ENCODE peak calls at places on chromosome 17, in five cellular contexts. U, T, F, G and O are unnamed samples.

GRCh38 chr17:18910881-18911280 is 41.1 kb upstream of the SLC5A10 start:
- DNase-seq in U (no peak), T (peak; percentile 53), F (no peak), G (no peak), O (no peak)

GRCh38 chr17:34139996-34140395 is 115.1 kb upstream of the CCL2 start:
- DNase-seq in U (no peak), T (no peak), F (no peak), G (no peak), O (no peak)

GRCh38 chr17:6474906-6475305 is 30.7 kb downstream of the PIMREG start:
- DNase-seq in U (no peak), T (no peak), F (no peak), G (no peak), O (no peak)

GRCh38 chr17:30253316-30253715 is 17.8 kb upstream of the SLC6A4 start:
- DNase-seq in U (no peak), T (no peak), F (no peak), G (no peak), O (no peak)

GRCh38 chr17:39139137-39139516 is 12.3 kb downstream of the PLXDC1 start:
- DNase-seq in U (peak; percentile 93), T (no peak), F (peak; percentile 46), G (no peak), O (peak; percentile 91)

GRCh38 chr17:6507535-6507934 is 48.8 kb downstream of the PITPNM3 start:
- DNase-seq in U (peak; percentile 98), T (peak; percentile 78), F (peak; percentile 88), G (no peak), O (peak; percentile 81)

GRCh38 chr17:49637739-49638138 is 40.2 kb downstream of the SPOP start:
- DNase-seq in U (no peak), T (no peak), F (no peak), G (no peak), O (no peak)

GRCh38 chr17:40355804-40356758 is 8.5 kb downstream of the GJD3 start:
- DNase-seq in U (no peak), T (peak; percentile 79), F (no peak), G (no peak), O (no peak)

GRCh38 chr17:19002805-19003542 is 1.6 kb downstream of the FAM83G start:
- DNase-seq in U (peak; percentile 62), T (no peak), F (peak; percentile 38), G (no peak), O (peak; percentile 61)

GRCh38 chr17:30990458-30990857 is 19.6 kb downstream of the RNF135 start:
- DNase-seq in U (no peak), T (no peak), F (no peak), G (no peak), O (no peak)

GRCh38 chr17:29078183-29079045 is 35.5 kb downstream of the PIPOX start:
- DNase-seq in U (peak; percentile 47), T (no peak), F (peak; percentile 37), G (no peak), O (peak; percentile 28)

GRCh38 chr17:49928826-49929475 is 40.0 kb upstream of the DLX4 start:
- DNase-seq in U (peak; percentile 34), T (no peak), F (no peak), G (no peak), O (peak; percentile 25)

GRCh38 chr17:42679492-42680330 is 1.9 kb downstream of the CCR10 start:
- DNase-seq in U (peak; percentile 90), T (peak; percentile 91), F (peak; percentile 83), G (peak; percentile 88), O (peak; percentile 78)

GRCh38 chr17:66427134-66427533 is 124.7 kb downstream of the PRKCA start:
- DNase-seq in U (no peak), T (no peak), F (no peak), G (no peak), O (no peak)

GRCh38 chr17:40159456-40159855 is 17.8 kb upstream of the RAPGEFL1 start:
- DNase-seq in U (no peak), T (no peak), F (no peak), G (no peak), O (no peak)

GRCh38 chr17:42531455-42532354 is 4.3 kb upstream of the NAGLU start:
- DNase-seq in U (peak; percentile 81), T (peak; percentile 83), F (peak; percentile 50), G (peak; percentile 80), O (peak; percentile 54)

GRCh38 chr17:58679263-58680037 is 12.4 kb downstream of the TEX14 start:
- DNase-seq in U (no peak), T (no peak), F (peak; percentile 82), G (peak; percentile 49), O (no peak)

GRCh38 chr17:49554694-49555494 is 20.8 kb upstream of the NXPH3 start:
- DNase-seq in U (no peak), T (peak; percentile 47), F (no peak), G (no peak), O (no peak)

DNA sequence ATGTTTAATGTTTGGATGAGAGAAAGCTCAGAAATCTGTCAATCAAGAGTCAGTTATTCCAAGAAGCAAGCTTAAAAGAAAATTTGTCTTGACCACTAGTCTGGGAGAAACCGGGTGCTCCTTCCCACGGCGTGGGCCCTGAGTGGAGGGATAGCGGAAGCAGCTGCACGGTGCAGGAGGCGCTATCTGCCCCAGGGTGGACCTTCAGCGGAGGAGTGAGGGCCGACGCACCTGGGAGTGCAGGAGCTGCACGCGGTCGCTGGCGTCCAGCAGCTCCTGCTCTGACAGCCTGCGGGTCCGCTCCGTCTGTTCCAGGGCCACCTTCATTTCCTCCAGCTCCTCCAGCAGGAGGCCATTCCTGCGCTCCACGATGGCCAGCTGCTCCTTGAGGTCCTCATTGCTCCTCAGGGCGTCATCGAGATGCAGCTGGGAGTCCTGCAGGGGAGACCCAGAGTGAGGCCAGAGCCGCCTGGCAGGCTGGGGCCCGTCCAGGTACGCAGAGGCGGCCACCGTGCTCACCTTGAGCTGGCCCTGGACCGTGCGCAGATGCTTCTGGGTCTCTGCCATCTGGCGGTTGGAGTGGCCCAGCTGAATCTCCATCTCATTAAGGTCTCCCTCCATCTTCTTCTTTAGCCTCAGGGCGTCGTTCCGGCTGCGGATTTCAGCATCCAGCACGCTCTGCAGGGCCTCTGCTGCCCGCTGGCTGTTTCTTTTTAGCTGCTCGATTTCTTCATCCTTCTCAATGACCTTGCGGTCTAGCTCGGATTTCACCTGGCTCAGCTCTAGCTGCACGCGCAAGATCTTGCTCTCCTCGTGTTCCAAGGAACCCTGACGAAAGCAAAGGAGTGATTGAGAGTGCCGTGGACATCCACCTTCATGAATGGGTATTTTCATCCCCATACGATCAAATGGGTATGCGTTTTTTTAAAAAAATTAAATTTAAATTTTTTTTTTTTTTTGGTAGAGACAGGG is 63.5 kb downstream of the MYH13 start:
- DNase-seq in U (no peak), T (no peak), F (no peak), G (no peak), O (no peak)
- H3K4me3 ChIP-seq in U (no peak overlapping the region), T (no peak overlapping the region), F (no peak overlapping the region), G (no peak overlapping the region), O (no peak overlapping the region)

DNA sequence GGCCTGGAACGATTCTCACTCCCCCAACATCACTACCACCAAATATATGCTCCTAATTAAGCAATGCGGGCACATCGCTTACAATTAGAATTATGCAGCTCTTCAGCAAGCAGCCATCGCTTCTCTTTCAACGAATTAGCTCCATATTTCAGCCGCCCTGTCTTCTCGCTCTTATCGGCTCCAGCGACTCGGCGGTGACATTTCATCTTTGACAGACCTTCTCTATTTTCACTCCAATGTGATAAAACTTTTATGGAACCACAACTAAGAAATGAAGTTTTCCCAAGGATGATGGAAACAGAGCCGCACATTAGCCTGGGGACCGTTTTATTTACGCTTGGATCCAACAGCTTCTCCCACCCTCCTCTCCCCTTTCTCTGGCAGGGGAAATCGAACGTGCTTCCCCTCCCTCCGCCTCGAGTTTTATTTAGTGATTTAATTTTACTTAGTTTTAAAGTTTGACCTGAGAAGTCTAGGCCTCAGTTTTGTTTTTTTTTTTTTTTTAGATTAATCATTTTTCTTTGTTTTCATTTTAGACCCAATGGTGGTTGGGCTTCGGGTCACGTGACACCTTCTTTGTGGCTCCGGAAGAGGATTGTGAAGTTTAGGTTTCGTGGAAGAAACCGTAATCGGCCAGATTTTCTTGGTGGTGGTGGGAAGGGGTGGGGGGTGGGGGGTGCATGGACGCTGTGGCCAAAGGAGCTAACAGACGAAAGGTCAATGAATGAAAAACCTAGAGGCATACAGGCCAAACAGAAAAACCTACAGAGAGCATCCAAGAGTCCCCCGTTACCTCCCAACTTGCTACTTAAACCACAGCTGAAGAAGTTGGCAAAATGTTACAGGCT is 3.2 kb upstream of the HOXB2 start:
- DNase-seq in U (peak; percentile 90), T (no peak), F (peak; percentile 69), G (peak; percentile 66), O (peak; percentile 82)
- H3K4me3 ChIP-seq in U (peak overlapping the region; percentile 66), T (peak overlapping the region; percentile 21), F (no peak overlapping the region), G (peak overlapping the region; percentile 15), O (peak overlapping the region; percentile 39)

DNA sequence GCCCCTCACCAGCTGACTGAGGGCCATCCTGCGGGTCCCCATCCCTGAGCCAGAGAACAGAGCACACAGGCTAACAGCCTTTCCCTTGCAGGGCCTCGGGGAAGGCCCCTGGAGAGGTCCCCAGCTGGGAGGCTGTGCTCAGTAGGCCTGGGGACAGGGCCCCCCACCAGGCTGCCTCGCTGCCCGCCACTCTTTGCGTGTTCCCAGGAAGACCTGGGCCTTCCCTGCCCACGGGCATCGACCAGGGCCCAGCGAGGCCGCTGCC is 785 bp downstream of the HID1 start:
- DNase-seq in U (no peak), T (no peak), F (no peak), G (no peak), O (no peak)
- H3K4me3 ChIP-seq in U (no peak overlapping the region), T (peak overlapping the region; percentile 69), F (no peak overlapping the region), G (peak overlapping the region; percentile 75), O (no peak overlapping the region)

DNA sequence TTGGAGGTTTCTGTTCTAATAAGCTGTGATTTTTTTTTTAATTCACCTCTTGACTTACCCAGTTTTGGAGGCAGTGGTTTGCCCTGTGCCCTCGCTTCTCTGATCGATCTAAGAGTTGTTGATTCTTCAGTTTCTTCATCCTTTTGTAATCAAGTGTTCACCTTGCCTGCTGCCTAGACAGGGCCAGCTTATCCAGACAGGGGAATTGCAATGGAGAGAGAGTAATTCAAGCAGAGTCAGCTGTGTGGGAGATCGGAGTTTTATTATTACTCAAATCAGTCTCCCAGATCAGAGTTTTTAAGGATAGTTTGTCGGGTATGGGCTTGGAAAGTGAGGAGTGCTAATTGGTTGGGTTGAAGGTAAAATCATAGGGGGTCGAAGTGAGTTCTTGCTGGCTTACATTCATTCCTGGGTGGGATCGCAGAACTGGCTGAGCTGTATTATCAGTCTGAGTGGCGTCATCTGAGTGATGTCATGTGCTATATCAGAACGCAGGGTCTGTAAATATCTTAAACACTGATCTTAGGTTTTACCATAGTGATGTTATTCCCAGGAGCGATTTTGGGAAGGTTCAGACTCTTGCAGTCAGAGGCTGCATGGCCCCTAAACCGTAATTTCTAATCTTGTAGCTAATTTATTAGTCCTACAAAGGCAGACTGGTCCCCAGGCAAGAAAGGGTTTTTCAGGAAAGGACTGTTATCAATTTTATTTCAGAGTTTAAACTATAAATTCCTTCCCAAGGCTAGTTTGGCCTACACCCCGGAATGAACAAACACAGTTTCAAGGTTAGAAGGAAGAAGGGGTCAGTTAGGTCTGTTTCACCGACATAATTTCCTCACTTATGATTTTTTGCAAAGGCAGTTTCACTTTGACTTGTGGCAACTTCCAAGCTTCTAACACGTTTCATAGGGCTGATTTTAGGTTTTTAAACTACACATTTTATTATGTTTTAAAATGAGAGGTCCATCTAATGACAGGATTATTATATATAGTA is 21.5 kb upstream of the KCNJ16 start:
- DNase-seq in U (peak; percentile 30), T (no peak), F (no peak), G (no peak), O (no peak)
- H3K4me3 ChIP-seq in U (peak overlapping the region; percentile 59), T (peak overlapping the region; percentile 53), F (no peak overlapping the region), G (no peak overlapping the region), O (peak overlapping the region; percentile 5)